ENCODE peak calls at places on chromosomes 5 and 9, in eight cellular contexts. N is fibroblast of villous mesenchyme; T is activated CD8-positive, alpha-beta T cell treated with anti-CD3 and anti-CD28 coated beads for 36 hours; I is aorta; A is fibroblast of the aortic adventitia; H is activated T-cell treated with anti-CD3 and anti-CD28 coated beads for 1 hour; P is AG20443; U is NCI-H345. M is an unnamed sample.

GRCh38 chr5:31235381-31235780 is 41.9 kb downstream of the CDH6 start:
- DNase-seq in N (no peak), T (no peak), I (no peak), A (no peak), H (no peak), P (no peak), U (no peak), M (no peak)

GRCh38 chr5:14417792-14418765 is 163.5 kb upstream of the OTULINL start:
- DNase-seq in N (peak), T (no peak), I (no peak), A (peak), H (no peak), P (no peak), U (no peak), M (no peak)

GRCh38 chr5:147481376-147481775 is 28.5 kb downstream of the DPYSL3 start:
- DNase-seq in N (peak), T (no peak), I (no peak), A (peak), H (no peak), P (peak), U (no peak), M (no peak)

GRCh38 chr9:136107155-136107952 is 11.3 kb downstream of the TMEM250 start:
- DNase-seq in N (no peak), T (peak), I (no peak), A (no peak), H (no peak), P (no peak), U (peak), M (peak)

GRCh38 chr5:152072076-152072475 is 147.4 kb upstream of the GLRA1 start:
- DNase-seq in N (no peak), T (no peak), I (no peak), A (peak), H (no peak), P (no peak), U (peak), M (no peak)

GRCh38 chr5:169272731-169273401 is 28.1 kb downstream of the SLIT3 start:
- DNase-seq in N (no peak), T (no peak), I (no peak), A (no peak), H (no peak), P (no peak), U (peak), M (no peak)

GRCh38 chr5:108641596-108641995 is 106.1 kb upstream of the FER start:
- DNase-seq in N (no peak), T (no peak), I (no peak), A (no peak), H (no peak), P (no peak), U (no peak), M (no peak)

GRCh38 chr9:123687246-123687721 is 242.6 kb downstream of the DENND1A start:
- DNase-seq in N (no peak), T (no peak), I (no peak), A (no peak), H (no peak), P (no peak), U (no peak), M (no peak)

GRCh38 chr5:36880761-36881160 is 4.2 kb downstream of the NIPBL start:
- DNase-seq in N (peak), T (no peak), I (no peak), A (no peak), H (no peak), P (no peak), U (no peak), M (no peak)

GRCh38 chr5:7394889-7395431 is 978 bp upstream of the ADCY2 start:
- DNase-seq in N (no peak), T (no peak), I (no peak), A (no peak), H (no peak), P (no peak), U (no peak), M (no peak)

GRCh38 chr5:120516799-120517198 is 52.7 kb downstream of the PRR16 start:
- DNase-seq in N (no peak), T (no peak), I (no peak), A (peak), H (no peak), P (peak), U (no peak), M (no peak)

GRCh38 chr5:135008556-135008955 is 25.5 kb downstream of the PITX1 start:
- DNase-seq in N (no peak), T (no peak), I (no peak), A (no peak), H (no peak), P (peak), U (no peak), M (no peak)

GRCh38 chr9:109476781-109477268 is 21.3 kb downstream of the PTPN3 start:
- DNase-seq in N (no peak), T (no peak), I (no peak), A (no peak), H (no peak), P (no peak), U (peak), M (peak)

GRCh38 chr5:58199087-58199486 is 260.8 kb downstream of the PLK2 start:
- DNase-seq in N (no peak), T (no peak), I (no peak), A (no peak), H (no peak), P (no peak), U (no peak), M (no peak)

GRCh38 chr5:178668579-178668978 is 41.7 kb upstream of the CLK4 start:
- DNase-seq in N (no peak), T (no peak), I (no peak), A (no peak), H (no peak), P (no peak), U (no peak), M (no peak)

GRCh38 chr5:60727032-60727431 is 27.1 kb upstream of the DEPDC1B start:
- DNase-seq in N (no peak), T (no peak), I (no peak), A (no peak), H (no peak), P (no peak), U (peak), M (no peak)

GRCh38 chr5:72242796-72243475 is 77.1 kb downstream of the MRPS27 start:
- DNase-seq in N (no peak), T (no peak), I (no peak), A (no peak), H (no peak), P (no peak), U (no peak), M (no peak)

M was measured in left colon.